ENCODE peak calls at places on chromosomes 13 and 19, in nine cellular contexts. J is psoas muscle; K is thoracic aorta; F is pancreas; C is ELR; O is stimulated activated CD4-positive, alpha-beta T cell treated with anti-CD3 and anti-CD28 coated beads, Interleukin-1b, Interleukin-23, amount 100 ng/mL, for 4 hours; Q is T-helper 9 cell; W is NCI-H2107; Y is activated CD8-positive, alpha-beta T cell treated with anti-CD3 and anti-CD28 coated beads, Interleukin-2, amount 10 ng/mL, durations not matched to agents 7 days and 5 days. H is an unnamed sample.

GRCh38 chr19:4639531-4640246 is 373 bp downstream of the TNFAIP8L1 start:
- DNase-seq in Q (no peak), C (no peak), F (no peak), Y (no peak), K (no peak), J (peak; percentile 69), W (no peak), O (no peak), H (no peak)

GRCh38 chr13:103883152-103883551 is 816.9 kb upstream of the SLC10A2 start:
- DNase-seq in Q (no peak), K (peak; percentile 31), J (peak; percentile 93), F (peak; percentile 71), Y (no peak), C (peak; percentile 86), O (no peak), W (no peak), H (peak; percentile 81)

GRCh38 chr13:70339738-70340137 is 231.5 kb upstream of the KLHL1 start:
- DNase-seq in F (peak; percentile 5), K (no peak), Y (no peak), Q (no peak), W (no peak), J (peak; percentile 15), C (peak; percentile 40), O (no peak), H (no peak)

GRCh38 chr13:23552661-23553060 is 17.6 kb upstream of the TNFRSF19 start:
- DNase-seq in Q (no peak), J (no peak), O (no peak), F (no peak), Y (no peak), C (no peak), W (no peak), K (no peak), H (no peak)

GRCh38 chr13:63190742-63191141 is 1775.1 kb upstream of the PCDH20 start:
- DNase-seq in K (no peak), C (peak; percentile 81), O (no peak), W (no peak), Q (no peak), F (no peak), Y (no peak), J (no peak), H (no peak)

GRCh38 chr13:78382946-78383542 is 220.3 kb downstream of the POU4F1 start:
- DNase-seq in J (no peak), K (no peak), Y (no peak), C (no peak), W (no peak), Q (no peak), F (no peak), O (no peak), H (no peak)

GRCh38 chr19:29302002-29302928 is 89.3 kb upstream of the UQCRFS1 start:
- DNase-seq in F (no peak), C (no peak), Q (no peak), Y (no peak), O (no peak), J (no peak), K (no peak), W (no peak), H (peak; percentile 19)

GRCh38 chr13:67049744-67050143 is 180.4 kb downstream of the PCDH9 start:
- DNase-seq in C (no peak), Y (no peak), Q (no peak), K (no peak), J (no peak), W (no peak), O (no peak), F (no peak), H (no peak)

GRCh38 chr13:21232196-21232595 is 55.7 kb downstream of the MRPL57 start:
- DNase-seq in K (no peak), F (no peak), Y (peak; percentile 13), C (no peak), Q (no peak), O (no peak), W (no peak), J (peak; percentile 62), H (no peak)

GRCh38 chr13:89029062-89029461 is 1357.9 kb downstream of the SLITRK5 start:
- DNase-seq in K (no peak), Q (no peak), J (no peak), F (no peak), C (peak; percentile 15), Y (no peak), O (no peak), W (no peak), H (no peak)

GRCh38 chr19:53969366-53969765 is 6.6 kb downstream of the CACNG8 start:
- DNase-seq in C (no peak), O (no peak), J (no peak), Q (no peak), F (no peak), W (no peak), K (no peak), Y (no peak), H (no peak)

GRCh38 chr13:50911051-50911690 is 1.6 kb downstream of the RNASEH2B start:
- DNase-seq in F (no peak), K (no peak), O (no peak), Q (no peak), C (peak; percentile 16), J (no peak), Y (no peak), W (no peak), H (no peak)

GRCh38 chr13:21872795-21873194 is 201.9 kb downstream of the FGF9 start:
- DNase-seq in Q (no peak), Y (no peak), K (no peak), J (no peak), C (no peak), O (no peak), W (no peak), F (no peak), H (no peak)

GRCh38 chr13:22926176-22927007 is 254.4 kb upstream of the SGCG start:
- DNase-seq in Y (no peak), J (peak; percentile 92), O (no peak), K (no peak), Q (no peak), C (no peak), F (no peak), W (no peak), H (no peak)

GRCh38 chr19:56596676-56597075 is 1.6 kb downstream of the ZNF71 start:
- DNase-seq in K (no peak), J (no peak), C (no peak), O (no peak), Q (no peak), W (no peak), Y (no peak), F (no peak), H (no peak)

GRCh38 chr19:18587962-18588610 is 512 bp upstream of the REX1BD start:
- DNase-seq in O (no peak), Y (peak; percentile 33), F (no peak), W (no peak), C (no peak), J (no peak), K (no peak), Q (no peak), H (no peak)

GRCh38 chr19:23971598-23971997 is 56.9 kb downstream of the ZNF726 start:
- DNase-seq in O (no peak), Q (no peak), J (no peak), W (no peak), F (no peak), Y (no peak), K (no peak), C (no peak), H (no peak)

GRCh38 chr19:46181386-46181774 is 33.3 kb downstream of the IGFL2 start:
- DNase-seq in F (no peak), K (no peak), Y (no peak), C (peak; percentile 54), O (no peak), Q (no peak), J (no peak), W (no peak), H (no peak)

GRCh38 chr19:48999481-49000325 is 6.0 kb downstream of the RUVBL2 start:
- DNase-seq in J (peak; percentile 78), K (no peak), C (peak; percentile 81), Q (peak; percentile 63), O (peak; percentile 62), W (no peak), Y (peak; percentile 78), F (no peak), H (no peak)

GRCh38 chr13:112521073-112521685 is 66.8 kb downstream of the TUBGCP3 start:
- DNase-seq in K (no peak), C (peak; percentile 31), Y (no peak), J (no peak), O (no peak), Q (no peak), F (no peak), W (no peak), H (no peak)

GRCh38 chr13:42847891-42848663 is 66.7 kb downstream of the FAM216B start:
- DNase-seq in K (no peak), W (no peak), Y (no peak), O (no peak), C (peak; percentile 19), Q (no peak), J (no peak), F (no peak), H (no peak)

GRCh38 chr13:108948269-108948671 is 318.9 kb downstream of the MYO16 start:
- DNase-seq in C (no peak), O (no peak), W (no peak), J (no peak), F (no peak), Q (no peak), K (no peak), Y (no peak), H (no peak)

GRCh38 chr19:7781157-7781556 is 18.1 kb downstream of the CLEC4M start:
- DNase-seq in Q (no peak), C (peak; percentile 31), Y (no peak), W (no peak), K (no peak), F (no peak), J (no peak), O (no peak), H (no peak)

GRCh38 chr19:55472463-55472862 is 4.0 kb upstream of the ZNF628 start:
- DNase-seq in K (no peak), W (no peak), C (peak; percentile 90), F (no peak), Q (no peak), Y (no peak), J (no peak), O (no peak), H (no peak)

GRCh38 chr19:49690656-49691242 is at the start of gene CPT1C:
- DNase-seq in F (peak; percentile 73), C (peak; percentile 91), K (no peak), Y (peak; percentile 47), J (peak; percentile 79), Q (peak; percentile 30), W (peak; percentile 93), O (no peak), H (peak; percentile 86)

GRCh38 chr19:19474950-19475781 is 40.2 kb downstream of the TSSK6 start:
- DNase-seq in F (no peak), J (peak; percentile 68), C (no peak), K (no peak), O (no peak), Y (no peak), Q (no peak), W (no peak), H (no peak)

GRCh38 chr13:53953205-53953604 is 924.6 kb downstream of the OLFM4 start:
- DNase-seq in W (peak; percentile 11), O (no peak), K (no peak), J (no peak), C (no peak), Q (no peak), Y (no peak), F (no peak), H (no peak)

GRCh38 chr19:35533822-35534521 is 716 bp downstream of the GAPDHS start:
- DNase-seq in J (peak; percentile 64), Y (peak; percentile 71), F (no peak), C (peak; percentile 38), K (no peak), Q (no peak), O (no peak), W (no peak), H (no peak)

GRCh38 chr13:94620286-94620896 is 18.7 kb downstream of the GPR180 start:
- DNase-seq in W (peak; percentile 18), F (no peak), Q (no peak), C (peak; percentile 50), O (no peak), J (no peak), Y (peak; percentile 38), K (no peak), H (no peak)

GRCh38 chr19:52991021-52991420 is 22.7 kb upstream of the ERVV-1 start:
- DNase-seq in K (no peak), F (no peak), W (no peak), Y (no peak), J (no peak), O (no peak), C (peak; percentile 82), Q (no peak), H (no peak)

GRCh38 chr19:35380450-35381124 is 9.7 kb downstream of the GPR42 start:
- DNase-seq in Y (no peak), Q (no peak), J (no peak), F (peak; percentile 26), C (no peak), W (no peak), O (no peak), K (no peak), H (no peak)